ENCODE peak calls at places on chromosome 1, in ten cellular contexts. H is suprapubic skin, C is tibial nerve, Q is heart left ventricle, J is Peyer's patch, V is testis, S is right lobe of liver, E is adrenal gland, D is ovary, U is gastrocnemius medialis. N is an unnamed sample.

GRCh38 chr1:27031235-27032118 is 18.8 kb upstream of the TENT5B start:
- DNase-seq in H (peak; percentile 84), C (no peak), Q (peak; percentile 91), J (no peak), V (peak; percentile 85), S (peak; percentile 81), E (peak; percentile 94), D (peak; percentile 66), U (peak; percentile 37), N (peak; percentile 72)

GRCh38 chr1:17239420-17239819 is 9.5 kb upstream of the PADI3 start:
- DNase-seq in H (no peak), C (no peak), Q (no peak), J (no peak), V (peak; percentile 82), S (no peak), E (peak; percentile 67), D (no peak), U (no peak), N (no peak)

GRCh38 chr1:48627467-48627866 is 149.2 kb downstream of the BEND5 start:
- DNase-seq in H (no peak), C (no peak), Q (no peak), J (no peak), V (no peak), S (no peak), E (no peak), D (no peak), U (no peak), N (no peak)

GRCh38 chr1:153465728-153466625 is 5.5 kb upstream of the S100A7 start:
- DNase-seq in H (no peak), C (peak; percentile 19), Q (peak; percentile 77), J (peak; percentile 18), V (peak; percentile 68), S (peak; percentile 47), E (peak; percentile 40), D (peak; percentile 52), U (peak; percentile 37), N (peak; percentile 74)

GRCh38 chr1:59204001-59204400 is 92.9 kb upstream of the FGGY start:
- DNase-seq in H (no peak), C (no peak), Q (peak; percentile 64), J (no peak), V (peak; percentile 20), S (peak; percentile 79), E (peak; percentile 27), D (no peak), U (peak; percentile 58), N (no peak)

GRCh38 chr1:237181731-237182317 is 139.8 kb downstream of the RYR2 start:
- DNase-seq in H (no peak), C (no peak), Q (no peak), J (no peak), V (no peak), S (no peak), E (no peak), D (no peak), U (no peak), N (no peak)

GRCh38 chr1:154755858-154756730 is 114.0 kb downstream of the KCNN3 start:
- DNase-seq in H (no peak), C (no peak), Q (no peak), J (no peak), V (peak; percentile 8), S (no peak), E (no peak), D (peak; percentile 10), U (no peak), N (peak; percentile 67)

GRCh38 chr1:6207921-6208320 is 2.0 kb downstream of the RNF207 start:
- DNase-seq in H (no peak), C (no peak), Q (no peak), J (no peak), V (no peak), S (no peak), E (no peak), D (no peak), U (no peak), N (no peak)

GRCh38 chr1:203028784-203029553 is 2.7 kb downstream of the PPFIA4 start:
- DNase-seq in H (no peak), C (no peak), Q (peak; percentile 53), J (no peak), V (peak; percentile 36), S (no peak), E (no peak), D (no peak), U (peak; percentile 80), N (no peak)

GRCh38 chr1:61253059-61253735 is 170.8 kb downstream of the NFIA start:
- DNase-seq in H (peak; percentile 79), C (peak; percentile 89), Q (no peak), J (peak; percentile 39), V (peak; percentile 81), S (peak; percentile 59), E (peak; percentile 90), D (peak; percentile 87), U (peak; percentile 88), N (peak; percentile 78)

GRCh38 chr1:44571712-44572571 is 102.3 kb downstream of the TMEM53 start:
- DNase-seq in H (no peak), C (no peak), Q (no peak), J (no peak), V (no peak), S (no peak), E (no peak), D (no peak), U (no peak), N (no peak)

GRCh38 chr1:107795471-107795870 is 169.5 kb downstream of the VAV3 start:
- DNase-seq in H (no peak), C (no peak), Q (no peak), J (no peak), V (no peak), S (no peak), E (no peak), D (no peak), U (no peak), N (no peak)
- H3K4me3 ChIP-seq in H (no peak overlapping the region), C (no peak overlapping the region), Q (no peak overlapping the region), J (no peak overlapping the region), V (no peak overlapping the region), S (no peak overlapping the region), E (no peak overlapping the region), D (no peak overlapping the region), U (no peak overlapping the region), N (no peak overlapping the region)

DNA sequence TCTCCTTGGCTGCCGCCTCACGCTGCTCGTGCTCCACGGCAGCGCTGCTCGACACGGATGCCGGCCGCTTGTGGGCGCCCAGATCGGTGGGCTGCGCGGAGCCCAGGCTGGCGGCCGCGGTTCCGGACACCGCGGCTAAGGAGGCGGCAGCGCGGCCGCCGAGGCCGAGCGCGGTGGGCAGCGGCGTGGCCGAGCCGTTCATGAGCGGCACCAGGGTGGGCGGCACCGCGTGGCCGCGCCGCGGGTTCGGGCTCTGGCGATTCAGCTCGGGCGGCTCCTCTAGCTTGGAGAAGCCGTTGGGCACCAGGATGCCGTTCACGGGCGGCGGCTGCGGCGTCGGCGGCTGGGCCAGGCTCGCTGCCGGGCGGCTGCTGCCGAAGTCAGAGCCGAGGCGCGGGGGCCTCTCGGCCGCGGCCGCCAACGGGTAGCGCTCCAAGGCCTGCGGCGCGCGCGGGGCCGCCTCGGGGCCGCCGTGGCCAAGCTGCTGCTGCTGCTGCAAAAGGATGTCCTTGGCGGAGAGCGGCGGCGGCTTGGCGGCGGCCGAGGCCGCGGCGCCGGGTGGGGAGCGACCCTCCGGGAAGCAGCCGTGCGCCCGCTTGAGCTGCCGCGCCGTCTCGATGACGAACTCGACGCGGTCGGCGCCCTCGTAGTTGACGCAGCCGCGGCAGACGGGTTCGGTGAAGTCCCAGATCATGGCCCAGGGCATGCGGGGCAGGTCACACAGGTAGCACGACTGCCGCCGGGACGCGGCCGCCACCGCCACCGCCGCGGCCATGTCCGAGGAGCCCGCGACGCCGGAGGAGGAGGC is 1.1 kb downstream of the IRF2BP2 start:
- DNase-seq in H (peak; percentile 81), C (no peak), Q (peak; percentile 81), J (peak; percentile 50), V (no peak), S (peak; percentile 61), E (peak; percentile 51), D (peak; percentile 60), U (peak; percentile 62), N (peak; percentile 45)
- TF ChIP-seq POLR2A in H (no peak), C (no peak), Q (no peak), J (peak; percentile 28), V (no peak), S (peak; percentile 74), E (peak; percentile 82), D (no peak), U (no peak), N (peak; percentile 22)

GRCh38 chr1:168485048-168485447 is 58.7 kb downstream of the XCL2 start:
- DNase-seq in H (no peak), C (no peak), Q (no peak), J (no peak), V (peak; percentile 23), S (peak; percentile 20), E (no peak), D (peak; percentile 36), U (no peak), N (peak; percentile 35)
- H3K4me1 ChIP-seq in H (peaks cover 19% of the 10 kb centered on the region), C (peaks cover 36% of the 10 kb centered on the region), Q (peaks cover 8% of the 10 kb centered on the region), J (no peaks in the 10 kb centered on the region), V (peaks cover 11% of the 10 kb centered on the region), S (no peaks in the 10 kb centered on the region), E (no peaks in the 10 kb centered on the region), D (peaks cover 9% of the 10 kb centered on the region), U (no peaks in the 10 kb centered on the region), N (no peaks in the 10 kb centered on the region)

DNA sequence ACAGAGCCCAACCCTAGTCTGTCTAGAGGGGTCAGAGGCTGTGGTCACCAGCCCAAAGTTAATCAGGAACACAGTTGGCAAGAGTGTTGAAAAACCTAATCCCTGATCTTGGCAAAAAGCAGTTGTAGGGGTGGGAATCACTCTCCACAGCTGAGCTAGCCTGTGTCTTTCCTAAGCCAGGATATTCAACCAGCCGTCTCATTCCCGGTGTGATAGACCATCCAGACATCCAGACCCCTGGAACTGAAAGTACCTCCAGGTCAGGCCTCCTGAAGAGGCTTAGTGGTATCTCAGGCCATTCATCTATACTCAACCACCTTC is 4.9 kb downstream of the LHX9 start:
- DNase-seq in H (no peak), C (no peak), Q (no peak), J (no peak), V (no peak), S (no peak), E (no peak), D (no peak), U (no peak), N (no peak)
- H3K4me3 ChIP-seq in H (no peak overlapping the region), C (no peak overlapping the region), Q (no peak overlapping the region), J (no peak overlapping the region), V (no peak overlapping the region), S (no peak overlapping the region), E (no peak overlapping the region), D (no peak overlapping the region), U (no peak overlapping the region), N (no peak overlapping the region)